ENCODE peak calls at places on chromosome 18, in six cellular contexts. I is HepG2, K is HCT116, C is K562, M is H1, P is GM12878. Y is an unnamed sample.

GRCh38 chr18:41128126-41128525 is 826.9 kb upstream of the PIK3C3 start:
- DNase-seq in I (no peak), K (no peak), C (no peak), M (no peak), P (no peak), Y (no peak)

GRCh38 chr18:1013951-1014350 is 109.3 kb downstream of the ADCYAP1 start:
- DNase-seq in I (no peak), K (no peak), C (no peak), M (no peak), P (no peak), Y (no peak)

GRCh38 chr18:26479686-26480079 is 68.7 kb downstream of the KCTD1 start:
- DNase-seq in I (no peak), K (no peak), C (no peak), M (no peak), P (no peak), Y (no peak)

GRCh38 chr18:58026395-58026794 is 17.6 kb upstream of the NEDD4L start:
- DNase-seq in I (no peak), K (no peak), C (no peak), M (no peak), P (no peak), Y (no peak)

GRCh38 chr18:23228102-23229051 is 93.1 kb downstream of the CABLES1 start:
- DNase-seq in I (no peak), K (no peak), C (no peak), M (no peak), P (peak; percentile 82), Y (no peak)

GRCh38 chr18:23828426-23828825 is 139.2 kb downstream of the LAMA3 start:
- DNase-seq in I (peak; percentile 23), K (peak; percentile 67), C (no peak), M (no peak), P (no peak), Y (no peak)

GRCh38 chr18:34795070-34795740 is 85.1 kb downstream of the DTNA start:
- DNase-seq in I (no peak), K (no peak), C (no peak), M (no peak), P (no peak), Y (no peak)

GRCh38 chr18:33670052-33670451 is 92.0 kb downstream of the ASXL3 start:
- DNase-seq in I (no peak), K (no peak), C (no peak), M (no peak), P (no peak), Y (no peak)

GRCh38 chr18:74040459-74041332 is 106.9 kb downstream of the FBXO15 start:
- DNase-seq in I (peak; percentile 28), K (peak; percentile 4), C (peak; percentile 52), M (no peak), P (no peak), Y (peak; percentile 83)

GRCh38 chr18:36572135-36572856 is 256.5 kb downstream of the TPGS2 start:
- DNase-seq in I (peak; percentile 19), K (peak; percentile 8), C (peak; percentile 49), M (no peak), P (peak; percentile 38), Y (peak; percentile 50)

GRCh38 chr18:27942706-27943105 is 234.2 kb downstream of the CDH2 start:
- DNase-seq in I (no peak), K (no peak), C (no peak), M (no peak), P (no peak), Y (no peak)

GRCh38 chr18:35343488-35343935 is 708 bp downstream of the ZNF24 start:
- DNase-seq in I (no peak), K (no peak), C (no peak), M (no peak), P (no peak), Y (no peak)

GRCh38 chr18:24014986-24015896 is 687 bp downstream of the TTC39C start:
- DNase-seq in I (peak; percentile 13), K (no peak), C (no peak), M (no peak), P (no peak), Y (peak; percentile 51)

GRCh38 chr18:25055076-25055475 is 296.9 kb downstream of the ZNF521 start:
- DNase-seq in I (no peak), K (no peak), C (no peak), M (no peak), P (no peak), Y (no peak)
- TF ChIP-seq ATF3 in I (no peak), K (no peak), C (no peak), M (no peak), P (no peak), Y (no peak)

GRCh38 chr18:66795011-66795410 is 191.1 kb upstream of the CDH19 start:
- DNase-seq in I (no peak), K (no peak), C (no peak), M (no peak), P (no peak), Y (no peak)
- TF ChIP-seq ATF3 in I (no peak), K (no peak), C (no peak), M (no peak), P (no peak), Y (no peak)

GRCh38 chr18:67001052-67001451 is 397.2 kb upstream of the CDH19 start:
- DNase-seq in I (no peak), K (no peak), C (no peak), M (no peak), P (no peak), Y (no peak)
- TF ChIP-seq ATF3 in I (no peak), K (no peak), C (no peak), M (no peak), P (no peak), Y (no peak)

GRCh38 chr18:51614033-51614432 is 416.6 kb upstream of the MEX3C start:
- DNase-seq in I (peak; percentile 5), K (no peak), C (peak; percentile 3), M (no peak), P (no peak), Y (no peak)
- TF ChIP-seq ATF3 in I (no peak), K (no peak), C (no peak), M (no peak), P (no peak), Y (no peak)